ENCODE peak calls at places on chromosome 12, in six cellular contexts. X is choroid plexus epithelial cell, V is neural progenitor cell, O is Panc1, K is BE2C, Z is astrocyte of the spinal cord. M is an unnamed sample.

GRCh38 chr12:78918221-78918620 is 53.6 kb downstream of the SYT1 start:
- DNase-seq in X (no peak), V (no peak), O (no peak), K (peak; percentile 76), Z (no peak), M (no peak)

GRCh38 chr12:118750666-118751065 is 230.7 kb upstream of the SRRM4 start:
- DNase-seq in X (no peak), V (no peak), O (no peak), K (no peak), Z (no peak), M (no peak)

GRCh38 chr12:59113831-59114273 is 193.5 kb upstream of the LRIG3 start:
- DNase-seq in X (peak; percentile 93), V (peak; percentile 92), O (peak; percentile 69), K (peak; percentile 79), Z (peak; percentile 84), M (peak; percentile 90)

GRCh38 chr12:6536894-6537579 is 2.7 kb downstream of the GAPDH start:
- DNase-seq in X (no peak), V (no peak), O (no peak), K (peak; percentile 32), Z (no peak), M (peak; percentile 39)

GRCh38 chr12:44930972-44931600 is 55.0 kb upstream of the NELL2 start:
- DNase-seq in X (peak; percentile 69), V (peak; percentile 94), O (no peak), K (no peak), Z (peak; percentile 64), M (peak; percentile 73)

GRCh38 chr12:111788178-111788654 is 21.5 kb downstream of the ALDH2 start:
- DNase-seq in X (peak; percentile 47), V (peak; percentile 48), O (peak; percentile 27), K (peak; percentile 68), Z (no peak), M (peak; percentile 64)

GRCh38 chr12:23055004-23055403 is 430.0 kb downstream of the ETNK1 start:
- DNase-seq in X (peak; percentile 33), V (peak; percentile 78), O (no peak), K (peak; percentile 44), Z (peak; percentile 22), M (no peak)

GRCh38 chr12:84911331-84912190 is 1.0 kb downstream of the SLC6A15 start:
- DNase-seq in X (peak; percentile 90), V (peak; percentile 93), O (peak; percentile 7), K (peak; percentile 84), Z (peak; percentile 85), M (peak; percentile 93)

GRCh38 chr12:56768424-56768823 is 5.3 kb downstream of the HSD17B6 start:
- DNase-seq in X (no peak), V (no peak), O (no peak), K (no peak), Z (no peak), M (no peak)

GRCh38 chr12:113064395-113065125 is 8.0 kb downstream of the DTX1 start:
- DNase-seq in X (no peak), V (no peak), O (no peak), K (no peak), Z (no peak), M (no peak)

GRCh38 chr12:83365317-83365716 is 678.6 kb downstream of the TMTC2 start:
- DNase-seq in X (no peak), V (no peak), O (no peak), K (no peak), Z (no peak), M (no peak)

GRCh38 chr12:52884526-52885293 is 20.2 kb downstream of the KRT8 start:
- DNase-seq in X (peak; percentile 60), V (peak; percentile 83), O (no peak), K (peak; percentile 81), Z (peak; percentile 36), M (peak; percentile 74)

GRCh38 chr12:58504539-58504938 is 415.8 kb downstream of the LRIG3 start:
- DNase-seq in X (no peak), V (no peak), O (no peak), K (no peak), Z (no peak), M (peak; percentile 92)

GRCh38 chr12:43675048-43675904 is 83.3 kb downstream of the PUS7L start:
- DNase-seq in X (no peak), V (no peak), O (no peak), K (no peak), Z (no peak), M (no peak)

GRCh38 chr12:65725376-65725775 is 98.9 kb upstream of the HMGA2 start:
- DNase-seq in X (peak; percentile 38), V (no peak), O (no peak), K (no peak), Z (peak; percentile 41), M (no peak)

GRCh38 chr12:54017845-54018607 is 9.2 kb downstream of the HOXC8 start:
- DNase-seq in X (no peak), V (peak; percentile 87), O (peak; percentile 89), K (peak; percentile 99), Z (peak; percentile 93), M (peak; percentile 93)

GRCh38 chr12:32107376-32108267 is 975 bp downstream of the BICD1 start:
- DNase-seq in X (peak; percentile 66), V (peak; percentile 48), O (no peak), K (peak; percentile 19), Z (peak; percentile 60), M (peak; percentile 62)

GRCh38 chr12:112239020-112239419 is 113.7 kb downstream of the TRAFD1 start:
- DNase-seq in X (peak; percentile 8), V (no peak), O (no peak), K (no peak), Z (no peak), M (no peak)

GRCh38 chr12:84113666-84114065 is 798.9 kb downstream of the SLC6A15 start:
- DNase-seq in X (no peak), V (no peak), O (no peak), K (no peak), Z (no peak), M (peak; percentile 62)

GRCh38 chr12:58443981-58444371 is 476.3 kb downstream of the LRIG3 start:
- DNase-seq in X (peak; percentile 73), V (no peak), O (no peak), K (no peak), Z (peak; percentile 72), M (no peak)

GRCh38 chr12:115598827-115599226 is 678.7 kb downstream of the MED13L start:
- DNase-seq in X (peak; percentile 25), V (peak; percentile 28), O (no peak), K (no peak), Z (no peak), M (peak; percentile 45)

GRCh38 chr12:115597157-115597712 is 680.3 kb downstream of the MED13L start:
- DNase-seq in X (peak; percentile 56), V (no peak), O (no peak), K (no peak), Z (peak; percentile 84), M (peak; percentile 77)

DNA sequence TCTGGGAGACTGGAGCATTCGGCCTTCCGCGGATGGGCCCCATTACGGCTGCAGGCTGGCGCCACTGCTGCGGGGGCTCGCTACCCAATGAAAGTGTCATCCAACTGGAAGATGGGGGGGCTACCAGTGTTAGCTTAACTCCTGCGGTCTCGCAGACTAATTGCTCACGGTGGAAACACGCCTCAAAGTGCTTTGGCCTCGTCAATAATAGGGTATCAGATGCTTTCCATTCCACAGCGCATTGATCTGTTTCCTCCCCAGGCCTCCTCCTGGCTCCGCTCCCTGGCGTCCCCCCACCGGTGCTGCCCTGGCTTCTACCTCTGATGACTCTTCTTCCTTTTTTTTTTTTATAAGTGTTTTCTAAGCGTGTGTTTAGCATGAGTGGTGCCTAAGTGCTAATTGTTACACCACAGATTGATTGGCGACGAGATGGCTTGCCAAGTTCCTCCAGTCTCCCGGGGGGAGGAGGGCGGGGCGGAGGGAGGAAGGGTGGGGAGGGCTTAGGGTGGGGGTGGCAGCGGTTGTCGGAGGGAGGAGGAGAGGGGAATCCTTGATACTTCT is 678.2 kb downstream of the MED13L start:
- DNase-seq in X (peak; percentile 10), V (peak; percentile 50), O (no peak), K (no peak), Z (peak; percentile 13), M (peak; percentile 36)
- H3K4me3 ChIP-seq in X (peak overlapping the region; percentile 35), V (no peak overlapping the region), O (no peak overlapping the region), K (no peak overlapping the region), Z (no peak overlapping the region), M (peak overlapping the region; percentile 15)

DNA sequence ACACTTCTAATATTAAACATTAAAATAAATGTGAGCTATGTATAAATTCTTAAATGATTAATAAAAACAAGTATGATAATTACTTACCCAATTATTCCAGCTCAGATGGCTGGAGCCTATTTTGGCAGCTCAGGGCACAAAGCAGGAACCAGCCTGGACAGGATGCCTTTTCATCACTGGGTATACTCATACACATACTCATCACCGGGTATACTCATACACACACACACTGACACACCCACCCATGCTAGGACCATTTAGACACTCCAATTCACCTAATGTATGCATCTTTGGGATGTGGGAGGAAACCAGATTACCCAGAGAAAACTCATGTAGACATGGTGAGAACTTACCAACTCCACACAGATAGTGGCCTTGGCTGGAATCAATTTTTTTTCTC is 57.9 kb upstream of the CNOT2 start:
- DNase-seq in X (no peak), V (no peak), O (no peak), K (no peak), Z (no peak), M (no peak)
- TF ChIP-seq CTCF in X (no peak), V (no peak), O (no peak), K (no peak), Z (no peak), M (no peak)

DNA sequence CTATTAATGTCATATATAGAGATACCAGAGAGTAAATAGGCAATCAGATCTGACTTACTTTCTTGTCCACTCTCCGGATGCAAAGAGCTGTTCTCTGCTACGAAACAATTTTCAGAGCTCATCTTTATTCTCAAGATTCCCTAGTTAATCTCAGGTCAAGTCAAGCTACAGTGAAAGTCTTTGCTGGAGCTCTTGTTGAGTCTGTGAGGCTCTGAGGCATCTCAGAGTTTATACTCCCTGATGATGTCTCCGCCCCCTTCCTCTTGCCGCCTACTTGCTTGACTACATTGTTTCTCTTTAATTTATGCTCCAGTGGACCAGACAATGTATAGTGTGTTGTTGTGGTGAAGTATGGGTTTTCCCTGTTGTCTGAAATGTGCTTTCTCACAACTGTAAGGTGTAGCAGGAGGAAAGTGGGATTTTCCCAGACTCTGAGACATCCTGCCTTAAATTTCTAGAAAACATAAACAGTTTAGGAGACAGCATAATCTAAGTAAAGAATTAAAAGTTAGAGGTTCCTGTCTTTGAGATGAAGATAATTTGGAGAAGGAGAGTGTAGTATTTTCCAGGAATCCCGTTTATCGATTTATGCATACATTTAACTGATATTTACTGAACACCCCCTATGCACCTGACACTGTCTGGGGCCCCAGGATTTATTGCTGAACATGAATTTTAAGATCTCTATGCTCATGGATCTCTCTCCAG is at the start of gene CD69:
- DNase-seq in X (peak; percentile 9), V (peak; percentile 60), O (no peak), K (no peak), Z (no peak), M (no peak)
- H3K4me3 ChIP-seq in X (no peak within 1 kb of the TSS), V (no peak within 1 kb of the TSS), O (peak within 1 kb of the TSS; percentile 31), K (no peak within 1 kb of the TSS), Z (no peak within 1 kb of the TSS), M (no peak within 1 kb of the TSS)

DNA sequence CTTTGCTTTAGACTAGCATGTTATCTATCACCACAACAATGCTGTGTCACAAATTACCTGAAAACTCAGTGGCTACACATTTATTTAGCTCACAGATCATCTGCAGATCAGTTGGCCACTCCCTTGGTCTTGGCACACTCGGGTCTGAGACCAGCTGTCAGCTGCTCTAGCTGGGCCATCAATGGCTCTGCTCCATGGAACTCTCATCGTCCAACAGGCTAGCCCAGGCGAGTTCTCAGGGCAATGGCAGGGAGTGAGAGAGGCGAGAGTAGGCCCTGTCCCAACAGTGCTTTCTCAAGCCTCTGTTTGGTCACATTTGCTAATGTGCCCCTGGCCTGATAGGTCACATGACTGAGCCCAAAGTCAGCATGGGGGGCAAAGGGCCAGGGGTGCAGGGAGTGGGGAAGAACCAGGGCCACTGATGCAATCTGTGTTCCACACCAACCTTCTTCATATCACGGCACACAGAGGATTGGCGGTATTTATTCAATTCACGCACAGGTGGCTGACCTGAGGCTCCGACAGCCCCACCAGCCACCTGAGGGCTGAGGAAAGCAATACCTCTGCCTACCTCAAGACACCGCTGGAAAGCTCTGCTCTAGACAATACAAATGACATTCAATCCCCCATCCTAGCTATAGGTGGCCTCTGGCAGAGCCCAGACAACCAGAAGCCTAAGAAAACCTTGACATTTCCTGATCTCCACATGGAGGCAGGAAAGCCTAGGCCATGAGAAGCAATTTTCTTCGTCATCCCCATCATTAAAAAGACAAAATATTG is 82.5 kb downstream of the NT5DC3 start:
- DNase-seq in X (no peak), V (no peak), O (no peak), K (no peak), Z (no peak), M (no peak)
- TF ChIP-seq CTCF in X (no peak), V (no peak), O (no peak), K (no peak), Z (no peak), M (no peak)

M was measured in foreskin fibroblast.